ENCODE peak calls at places on chromosomes 5 and 9, in six cellular contexts. V is neural progenitor cell, C is astrocyte, L is H9, D is hepatocyte, E is GM23248. T is an unnamed sample.
A peak's percentile ranks its signal among the peaks of the same experiment; 100 is the strongest.

GRCh38 chr9:133959966-133960567 is 32.1 kb downstream of the VAV2 start:
- DNase-seq in D (no peak), E (no peak), V (no peak), L (no peak), C (no peak), T (no peak)

GRCh38 chr9:82104252-82104651 is 115.7 kb downstream of the SPATA31D1 start:
- DNase-seq in L (no peak), V (no peak), D (no peak), E (no peak), C (no peak), T (no peak)

GRCh38 chr9:73780916-73781315 is 629.3 kb downstream of the ANXA1 start:
- DNase-seq in L (no peak), D (peak; percentile 10), V (no peak), C (peak; percentile 96), E (peak; percentile 79), T (no peak)

GRCh38 chr5:139312075-139312474 is 18.5 kb downstream of the MATR3 start:
- DNase-seq in D (no peak), E (no peak), L (peak; percentile 59), C (no peak), V (peak; percentile 75), T (no peak)

GRCh38 chr5:57683036-57683600 is 200.5 kb upstream of the ACTBL2 start:
- DNase-seq in L (no peak), E (no peak), V (no peak), C (no peak), D (no peak), T (no peak)

GRCh38 chr5:96572864-96573512 is 89.2 kb upstream of the CAST start:
- DNase-seq in V (no peak), D (no peak), C (peak; percentile 99), L (no peak), E (peak; percentile 92), T (no peak)

GRCh38 chr9:36407122-36407723 is 7.2 kb upstream of the RNF38 start:
- DNase-seq in L (peak; percentile 67), D (peak; percentile 83), V (peak; percentile 77), C (no peak), E (peak; percentile 75), T (peak; percentile 74)

GRCh38 chr9:81083821-81084512 is 605.4 kb downstream of the TLE1 start:
- DNase-seq in L (no peak), C (peak; percentile 90), E (peak; percentile 46), V (no peak), D (no peak), T (no peak)

GRCh38 chr9:593809-594208 is 247.7 kb upstream of the DMRT1 start:
- DNase-seq in L (no peak), D (no peak), C (no peak), V (no peak), E (no peak), T (no peak)

GRCh38 chr5:162047279-162047678 is 20.3 kb upstream of the GABRG2 start:
- DNase-seq in D (no peak), E (no peak), L (no peak), C (no peak), V (no peak), T (no peak)

GRCh38 chr5:105430516-105430915 is 1867.9 kb upstream of the NUDT12 start:
- DNase-seq in E (no peak), D (no peak), C (no peak), L (no peak), V (no peak), T (no peak)

GRCh38 chr5:130868186-130868821 is 296.8 kb downstream of the HINT1 start:
- DNase-seq in L (no peak), D (no peak), V (peak; percentile 55), E (peak; percentile 5), C (peak; percentile 25), T (no peak)

GRCh38 chr9:116365056-116365471 is 211.5 kb downstream of the PAPPA start:
- DNase-seq in C (peak; percentile 61), E (peak; percentile 83), L (no peak), D (peak; percentile 70), V (no peak), T (no peak)

GRCh38 chr5:93280518-93280917 is 300.5 kb downstream of the NR2F1-AS1 start:
- DNase-seq in D (peak; percentile 19), L (no peak), V (no peak), E (no peak), C (no peak), T (no peak)

GRCh38 chr9:76667521-76667957 is 96.7 kb upstream of the PCA3 start:
- DNase-seq in D (no peak), V (no peak), C (peak; percentile 68), L (no peak), E (peak; percentile 80), T (no peak)

GRCh38 chr5:149356391-149356790 is 1.5 kb upstream of the PCYOX1L start:
- DNase-seq in V (no peak), E (peak; percentile 50), C (no peak), D (no peak), L (no peak), T (no peak)

GRCh38 chr5:12330993-12331588 is 426.8 kb upstream of the CTNND2 start:
- DNase-seq in E (no peak), V (peak; percentile 20), L (peak; percentile 97), D (no peak), C (no peak), T (no peak)

GRCh38 chr9:115687356-115687755 is 466.2 kb upstream of the PAPPA start:
- DNase-seq in L (no peak), E (no peak), C (no peak), V (no peak), D (no peak), T (no peak)

DNA sequence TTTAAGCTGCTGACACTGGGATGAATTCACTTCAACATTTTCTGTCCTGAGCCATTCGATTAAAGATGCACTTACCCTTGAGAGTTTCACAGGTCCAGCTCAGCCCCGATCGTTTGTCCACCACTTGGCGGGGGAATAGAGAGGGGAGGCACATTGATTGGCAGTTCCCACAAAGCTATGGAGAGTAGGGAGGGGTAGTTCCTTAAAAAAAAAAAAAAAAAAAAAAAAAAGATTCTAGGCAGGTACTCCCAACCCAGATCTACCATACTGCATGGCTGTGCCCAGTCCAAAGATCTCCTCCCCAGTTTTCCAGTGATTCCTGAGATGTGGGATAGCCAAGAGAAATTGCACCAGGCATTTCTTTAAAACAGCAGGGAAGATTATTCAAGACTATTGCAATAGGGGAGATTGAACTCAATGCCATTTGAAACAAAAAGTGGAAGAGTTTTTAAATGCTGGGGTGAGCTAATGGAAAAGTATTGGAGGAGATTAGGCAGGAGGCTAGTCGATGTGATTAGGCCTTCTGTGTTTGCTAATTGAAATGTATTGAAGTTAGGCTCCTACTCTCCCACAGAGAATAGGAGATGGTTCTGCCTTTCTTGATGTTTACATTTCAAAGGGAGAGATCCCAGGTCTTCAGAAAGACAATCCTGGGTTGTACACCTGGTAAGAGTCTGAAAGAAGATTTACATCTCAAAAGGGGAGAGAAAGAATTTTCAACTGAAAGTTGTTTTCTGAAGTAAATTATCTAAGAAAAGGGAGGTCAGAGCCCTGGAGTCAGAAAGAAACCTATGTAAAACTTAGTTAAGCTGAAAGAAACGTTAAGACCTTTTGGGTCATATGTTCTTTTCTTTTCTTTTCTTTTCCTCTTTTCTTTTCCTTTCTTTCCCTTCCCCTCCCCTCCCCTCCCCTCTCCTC is 2217.3 kb upstream of the WWC1 start:
- DNase-seq in E (no peak), C (no peak), D (no peak), V (peak; percentile 76), L (peak; percentile 64), T (no peak)
- H3K4me2 ChIP-seq in E (no peak overlapping the region), C (no peak overlapping the region), D (no peak overlapping the region), V (peak overlapping the region; percentile 66), L (peak overlapping the region; percentile 54), T (no peak overlapping the region)

DNA sequence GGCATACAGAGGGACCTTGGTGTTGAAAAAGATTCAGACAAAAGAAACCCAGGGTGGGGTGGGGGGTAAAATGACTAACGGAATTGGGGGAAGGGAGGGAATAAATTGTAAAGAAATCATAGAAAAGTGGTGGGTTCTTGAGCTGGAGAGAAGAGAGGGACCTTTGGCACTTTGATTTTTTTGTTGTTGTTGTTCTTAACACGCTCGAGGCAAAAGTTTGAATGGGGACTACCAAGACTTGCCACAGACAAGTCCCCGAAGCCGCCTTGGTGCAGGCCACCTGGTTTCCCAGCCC is 616 bp downstream of the VCAN start:
- DNase-seq in L (no peak), D (no peak), C (no peak), E (no peak), V (no peak), T (no peak)
- H3K4me2 ChIP-seq in L (peak overlapping the region; percentile 55), D (peak overlapping the region; percentile 84), C (peak overlapping the region; percentile 88), E (peak overlapping the region; percentile 94), V (peak overlapping the region; percentile 82), T (no peak overlapping the region)

GRCh38 chr5:81630721-81631120 is 120.2 kb downstream of the SSBP2 start:
- DNase-seq in E (no peak), V (no peak), L (no peak), D (no peak), C (no peak), T (no peak)
- H3K4me2 ChIP-seq in E (no peak overlapping the region), V (no peak overlapping the region), L (no peak overlapping the region), D (no peak overlapping the region), C (no peak overlapping the region), T (peak overlapping the region; percentile 62)

GRCh38 chr5:157758706-157759105 is 15.2 kb downstream of the LSM11 start:
- DNase-seq in D (no peak), L (no peak), E (no peak), V (no peak), C (no peak), T (no peak)
- H3K4me2 ChIP-seq in D (no peak overlapping the region), L (no peak overlapping the region), E (no peak overlapping the region), V (no peak overlapping the region), C (no peak overlapping the region), T (no peak overlapping the region)

GRCh38 chr9:124214596-124215550 is 42.9 kb upstream of the NEK6 start:
- DNase-seq in E (no peak), D (no peak), L (no peak), V (no peak), C (no peak), T (no peak)

GRCh38 chr9:124213396-124213795 is 44.4 kb upstream of the NEK6 start:
- DNase-seq in D (no peak), C (no peak), V (no peak), L (no peak), E (no peak), T (no peak)

GRCh38 chr9:124210697-124211096 is 47.1 kb upstream of the NEK6 start:
- DNase-seq in L (no peak), E (peak; percentile 43), C (no peak), D (no peak), V (no peak), T (no peak)

GRCh38 chr9:124214116-124214515 is 43.6 kb upstream of the NEK6 start:
- DNase-seq in L (no peak), D (no peak), C (no peak), E (no peak), V (no peak), T (peak; percentile 41)

DNA sequence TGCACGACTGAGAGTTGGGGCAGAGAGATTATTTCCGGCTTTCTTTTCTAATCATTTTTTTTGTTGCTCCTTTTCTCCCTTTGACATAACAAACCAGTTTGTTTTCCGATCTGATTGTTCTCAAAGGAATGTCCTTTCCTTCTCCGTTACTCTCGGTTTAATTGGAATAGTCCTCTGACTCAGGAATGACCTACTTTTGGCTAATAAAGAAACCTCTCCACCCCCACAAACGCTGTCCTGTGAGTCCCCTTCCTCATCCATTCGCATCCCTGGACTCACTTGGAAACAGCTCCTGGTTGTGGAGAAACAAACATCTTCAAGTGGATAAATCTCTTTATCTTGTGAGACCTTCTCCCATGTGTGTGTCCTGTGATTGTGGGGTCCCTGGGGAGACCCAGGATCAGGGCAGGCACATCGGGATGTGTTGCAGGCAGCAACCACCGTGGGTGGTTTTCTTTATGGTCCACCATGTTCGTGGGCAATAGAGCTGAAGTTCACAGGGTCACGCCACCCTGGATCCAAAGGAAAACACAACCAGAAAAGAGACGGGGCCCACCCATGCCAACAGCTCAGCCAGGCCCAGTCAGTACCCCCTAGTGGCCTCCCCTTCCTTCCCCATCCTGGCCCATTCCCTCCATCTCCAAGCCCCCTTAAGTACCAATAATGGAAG is 45.2 kb upstream of the NEK6 start:
- DNase-seq in V (no peak), D (no peak), C (peak; percentile 65), E (peak; percentile 87), L (no peak), T (no peak)
- H3K4me2 ChIP-seq in V (no peak overlapping the region), D (no peak overlapping the region), C (peak overlapping the region; percentile 66), E (peak overlapping the region; percentile 76), L (no peak overlapping the region), T (no peak overlapping the region)